ENCODE peak calls at places on chromosomes 1 and 21, in nine cellular contexts. T is islet precursor cell; A is prostate gland; C is NCI-H82; Q is AG09319; Z is CD8-positive, alpha-beta T cell; U is stimulated activated CD4-positive, alpha-beta T cell treated with anti-CD3 and anti-CD28 coated beads, Interleukin-12 subunit alpha, Interleukin-12 subunit beta, amount 100 ng/mL, for 4 hours; B is activated T-helper 9 cell treated with anti-CD3 and anti-CD28 coated beads, Interleukin-2, amount 50 U/mL, for 16 hours; J is stimulated activated CD8-positive, alpha-beta memory T cell treated with anti-CD3 and anti-CD28 coated beads, Interleukin-12 subunit alpha, Interleukin-12 subunit beta, amount 100 ng/mL, for 1 hour. G is an unnamed sample.

GRCh38 chr1:236091933-236092318 is 27.0 kb upstream of the NID1 start:
- DNase-seq in T (no peak), Q (no peak), B (no peak), U (no peak), J (no peak), C (no peak), A (no peak), Z (no peak), G (no peak)

GRCh38 chr1:243447342-243447741 is 191.5 kb downstream of the SDCCAG8 start:
- DNase-seq in Z (no peak), C (no peak), Q (peak; percentile 28), U (no peak), J (no peak), B (no peak), A (no peak), T (no peak), G (no peak)

GRCh38 chr1:233668146-233668724 is 54.3 kb downstream of the KCNK1 start:
- DNase-seq in C (peak; percentile 46), A (no peak), Q (no peak), T (no peak), J (no peak), Z (no peak), U (no peak), B (no peak), G (no peak)

GRCh38 chr1:202063093-202063492 is 52.7 kb downstream of the ELF3 start:
- DNase-seq in U (no peak), J (no peak), B (no peak), Q (no peak), Z (no peak), A (no peak), C (no peak), T (peak; percentile 83), G (no peak)

GRCh38 chr1:232973652-232974611 is 23.5 kb downstream of the NTPCR start:
- DNase-seq in Q (no peak), U (no peak), A (no peak), C (no peak), B (no peak), J (no peak), T (peak; percentile 2), Z (no peak), G (no peak)

GRCh38 chr1:17011439-17012307 is at the start of gene ATP13A2:
- DNase-seq in C (peak; percentile 95), T (peak; percentile 95), J (peak; percentile 59), A (peak; percentile 74), B (peak; percentile 82), Z (peak; percentile 72), U (peak; percentile 83), Q (no peak), G (peak; percentile 94)

GRCh38 chr1:59554011-59554673 is 257.2 kb downstream of the FGGY start:
- DNase-seq in Z (no peak), A (no peak), C (no peak), T (no peak), Q (no peak), J (no peak), B (no peak), U (no peak), G (no peak)

GRCh38 chr1:206608108-206608698 is 4.1 kb downstream of the EIF2D start:
- DNase-seq in Q (no peak), A (no peak), U (peak; percentile 52), Z (peak; percentile 42), T (peak; percentile 69), J (peak; percentile 22), C (peak; percentile 76), B (peak; percentile 38), G (peak; percentile 49)

GRCh38 chr21:42214921-42215320 is 4.0 kb upstream of the ABCG1 start:
- DNase-seq in B (no peak), T (no peak), U (no peak), Q (no peak), Z (no peak), C (no peak), J (no peak), A (no peak), G (no peak)

GRCh38 chr1:36269408-36269838 is 36.7 kb upstream of the SH3D21 start:
- DNase-seq in C (no peak), U (no peak), J (no peak), Q (no peak), T (no peak), Z (no peak), B (no peak), A (peak; percentile 82), G (no peak)

GRCh38 chr1:9145021-9145668 is 16.2 kb upstream of the GPR157 start:
- DNase-seq in J (no peak), C (peak; percentile 14), Q (no peak), A (no peak), T (peak; percentile 87), U (no peak), B (no peak), Z (no peak), G (peak; percentile 65)

GRCh38 chr21:36156339-36156814 is 247 bp upstream of the DOP1B start:
- DNase-seq in C (peak; percentile 100), J (peak; percentile 99), U (peak; percentile 100), A (peak; percentile 100), Q (peak; percentile 99), Z (peak; percentile 100), T (peak; percentile 100), B (peak; percentile 100), G (peak; percentile 99)

GRCh38 chr1:116983678-116984077 is 17.9 kb upstream of the CD101 start:
- DNase-seq in J (no peak), A (no peak), C (no peak), Q (no peak), B (no peak), T (no peak), U (no peak), Z (no peak), G (no peak)

GRCh38 chr1:178057863-178058576 is 35.9 kb upstream of the RASAL2 start:
- DNase-seq in C (peak; percentile 35), T (no peak), B (no peak), U (no peak), Q (no peak), Z (no peak), A (no peak), J (no peak), G (no peak)

GRCh38 chr1:170560681-170561285 is 28.8 kb downstream of the GORAB start:
- DNase-seq in A (no peak), U (no peak), Q (no peak), T (no peak), J (no peak), C (peak; percentile 75), B (no peak), Z (no peak), G (no peak)

GRCh38 chr21:36113647-36114428 is 21.0 kb upstream of the CBR3 start:
- DNase-seq in J (no peak), A (peak; percentile 47), Q (no peak), U (peak; percentile 35), T (no peak), Z (peak; percentile 26), B (no peak), C (no peak), G (no peak)

GRCh38 chr1:24786191-24786590 is 40.9 kb downstream of the CLIC4 start:
- DNase-seq in C (no peak), B (no peak), T (no peak), U (no peak), Q (peak; percentile 27), J (no peak), Z (no peak), A (no peak), G (no peak)

GRCh38 chr1:37795340-37796110 is 1.9 kb downstream of the MANEAL start:
- DNase-seq in Q (no peak), B (no peak), Z (no peak), U (peak; percentile 41), C (peak; percentile 49), T (peak; percentile 87), J (no peak), A (peak; percentile 41), G (peak; percentile 70)

GRCh38 chr1:177817969-177818872 is 151.6 kb downstream of the SEC16B start:
- DNase-seq in Q (no peak), J (no peak), Z (no peak), B (no peak), C (peak; percentile 24), U (no peak), A (no peak), T (no peak), G (no peak)

GRCh38 chr1:27513958-27514357 is 24.0 kb upstream of the WASF2 start:
- DNase-seq in B (no peak), U (no peak), J (no peak), A (no peak), Q (no peak), Z (no peak), C (no peak), T (no peak), G (no peak)

GRCh38 chr1:162236622-162237021 is 140.0 kb downstream of the SPATA46 start:
- DNase-seq in Q (no peak), A (no peak), C (no peak), J (no peak), U (no peak), Z (no peak), T (no peak), B (no peak), G (no peak)